ENCODE peak calls at places on chromosomes 11 and 22, in five cellular contexts. J is stimulated activated CD4-positive, alpha-beta T cell treated with anti-CD3 and anti-CD28 coated beads, Interleukin-4, amount 100 ng/mL, for 24 hours; F is HFFc6; R is Kasumi-1; T is stimulated activated CD8-positive, alpha-beta memory T cell treated with anti-CD3 and anti-CD28 coated beads, Interleukin-4, amount 100 ng/mL, for 1 hour. N is an unnamed sample.

GRCh38 chr11:23284626-23285025 is 424.4 kb upstream of the CCDC179 start:
- DNase-seq in T (no peak), J (no peak), R (no peak), F (peak), N (no peak)

GRCh38 chr11:116256155-116256554 is 516.6 kb downstream of the BUD13 start:
- DNase-seq in J (no peak), R (no peak), T (no peak), F (no peak), N (no peak)

GRCh38 chr11:65293909-65294381 is 20.7 kb upstream of the CDC42EP2 start:
- DNase-seq in F (no peak), J (no peak), R (no peak), T (no peak), N (no peak)

GRCh38 chr11:15547685-15548084 is 433.0 kb downstream of the INSC start:
- DNase-seq in F (no peak), J (no peak), R (no peak), T (no peak), N (no peak)

GRCh38 chr22:38737302-38738060 is 18.3 kb downstream of the SUN2 start:
- DNase-seq in J (no peak), F (no peak), T (no peak), R (no peak), N (no peak)

GRCh38 chr11:69974528-69974927 is 103.6 kb upstream of the ANO1 start:
- DNase-seq in R (no peak), J (no peak), F (no peak), T (no peak), N (no peak)

GRCh38 chr22:32830957-32831356 is 29.5 kb downstream of the TIMP3 start:
- DNase-seq in T (no peak), F (no peak), R (no peak), J (no peak), N (no peak)

GRCh38 chr22:39839917-39840510 is 53.5 kb downstream of the ENTHD1 start:
- DNase-seq in T (no peak), R (no peak), F (no peak), J (peak), N (no peak)

N was measured in anterior cingulate cortex.